ENCODE peak calls at places on chromosomes 11 and 22, in ten cellular contexts. S, P, U, N, X, E, A, J, W and G are unnamed samples.

GRCh38 chr11:118529584-118530175 is 1.3 kb upstream of the TMEM25 start:
- DNase-seq in S (no peak), P (no peak), U (no peak), N (no peak), X (no peak), E (no peak), A (no peak), J (peak; percentile 66), W (no peak), G (no peak)

GRCh38 chr11:82899191-82899820 is 924 bp downstream of the PRCP start:
- DNase-seq in S (no peak), P (no peak), U (no peak), N (no peak), X (no peak), E (no peak), A (no peak), J (no peak), W (no peak), G (no peak)

GRCh38 chr11:59097113-59097708 is 9.8 kb upstream of the FAM111B start:
- DNase-seq in S (peak; percentile 33), P (peak; percentile 19), U (peak; percentile 54), N (no peak), X (no peak), E (peak; percentile 36), A (peak; percentile 72), J (peak; percentile 88), W (peak; percentile 16), G (peak; percentile 72)

GRCh38 chr11:114153224-114153623 is 93.7 kb downstream of the ZBTB16 start:
- DNase-seq in S (no peak), P (no peak), U (no peak), N (peak; percentile 71), X (no peak), E (no peak), A (peak; percentile 52), J (peak; percentile 80), W (no peak), G (peak; percentile 8)

GRCh38 chr22:48918585-48919186 is 909.0 kb downstream of the BRD1 start:
- DNase-seq in S (no peak), P (no peak), U (no peak), N (no peak), X (no peak), E (no peak), A (peak; percentile 17), J (no peak), W (no peak), G (no peak)

GRCh38 chr11:45621541-45621940 is 43.9 kb downstream of the CHST1 start:
- DNase-seq in S (no peak), P (no peak), U (no peak), N (no peak), X (peak; percentile 55), E (no peak), A (no peak), J (no peak), W (no peak), G (no peak)

GRCh38 chr22:22019659-22020424 is 37.3 kb upstream of the TOP3B start:
- DNase-seq in S (no peak), P (no peak), U (no peak), N (no peak), X (no peak), E (no peak), A (no peak), J (no peak), W (no peak), G (no peak)

GRCh38 chr11:11978098-11978637 is 30.3 kb downstream of the DKK3 start:
- DNase-seq in S (no peak), P (no peak), U (no peak), N (no peak), X (no peak), E (no peak), A (no peak), J (no peak), W (no peak), G (no peak)

GRCh38 chr22:20963201-20964052 is 3.6 kb upstream of the AIFM3 start:
- DNase-seq in S (no peak), P (no peak), U (no peak), N (no peak), X (no peak), E (no peak), A (no peak), J (no peak), W (no peak), G (no peak)

GRCh38 chr22:20965104-20965887 is 1.8 kb upstream of the AIFM3 start:
- DNase-seq in S (no peak), P (no peak), U (no peak), N (peak; percentile 52), X (no peak), E (no peak), A (no peak), J (no peak), W (peak; percentile 97), G (peak; percentile 38)

GRCh38 chr22:20962491-20962945 is 4.5 kb upstream of the AIFM3 start:
- DNase-seq in S (no peak), P (no peak), U (no peak), N (no peak), X (no peak), E (no peak), A (no peak), J (no peak), W (no peak), G (no peak)

GRCh38 chr22:20964799-20965103 is 2.3 kb upstream of the AIFM3 start:
- DNase-seq in S (no peak), P (no peak), U (no peak), N (no peak), X (no peak), E (no peak), A (no peak), J (no peak), W (no peak), G (no peak)

DNA sequence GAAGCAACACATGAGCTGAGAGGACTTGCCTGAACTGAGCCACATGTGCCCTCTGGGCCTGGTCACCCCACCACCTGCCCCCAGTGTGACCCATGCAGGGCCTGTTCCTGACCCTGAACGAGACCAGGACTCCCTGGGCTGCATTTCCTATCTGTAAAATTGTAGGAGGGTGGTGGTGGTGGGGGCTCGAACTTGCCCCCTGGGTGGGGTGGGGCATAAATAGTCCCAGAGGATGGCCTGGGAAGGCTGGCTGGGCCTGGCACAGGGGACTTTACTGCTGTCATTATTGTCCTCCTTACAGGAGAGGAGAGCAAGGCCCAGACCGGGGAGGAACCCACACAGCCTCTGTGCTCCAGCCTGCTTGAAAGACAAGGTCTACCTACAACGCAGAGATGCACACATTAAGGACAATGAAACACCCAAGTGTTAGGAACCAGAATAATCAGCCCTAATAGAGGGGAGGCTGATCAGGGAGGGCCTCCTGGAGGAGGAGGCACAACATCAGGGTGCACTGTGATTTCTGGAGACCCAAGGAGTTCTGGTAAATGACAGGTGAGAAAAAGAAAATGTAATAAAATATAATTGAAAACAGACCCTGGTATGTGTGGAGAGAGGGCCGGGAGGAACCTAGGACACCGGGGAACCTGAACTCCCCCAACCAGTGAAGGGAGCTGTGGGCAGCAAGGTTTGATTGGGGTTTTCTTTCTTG is 2.8 kb upstream of the AIFM3 start:
- DNase-seq in S (no peak), P (no peak), U (no peak), N (peak; percentile 29), X (no peak), E (no peak), A (no peak), J (no peak), W (no peak), G (no peak)
- H3K4me3 ChIP-seq in S (peak overlapping the region; percentile 33), P (no peak overlapping the region), U (peak overlapping the region; percentile 48), N (peak overlapping the region; percentile 29), X (peak overlapping the region; percentile 51), E (peak overlapping the region; percentile 27), A (peak overlapping the region; percentile 46), J (no peak overlapping the region), W (no peak overlapping the region), G (no peak overlapping the region)

GRCh38 chr11:65524747-65525658 is at the start of gene SCYL1:
- DNase-seq in S (peak; percentile 74), P (peak; percentile 91), U (peak; percentile 86), N (peak; percentile 87), X (peak; percentile 94), E (peak; percentile 84), A (peak; percentile 93), J (peak; percentile 91), W (peak; percentile 96), G (peak; percentile 81)
- TF ChIP-seq POLR2A in S (peak; percentile 38), P (peak; percentile 68), U (peak; percentile 29), N (peak; percentile 62), X (peak; percentile 58), E (peak; percentile 50), A (peak; percentile 49), J (peak; percentile 61), W (peak; percentile 67), G (peak; percentile 32)

DNA sequence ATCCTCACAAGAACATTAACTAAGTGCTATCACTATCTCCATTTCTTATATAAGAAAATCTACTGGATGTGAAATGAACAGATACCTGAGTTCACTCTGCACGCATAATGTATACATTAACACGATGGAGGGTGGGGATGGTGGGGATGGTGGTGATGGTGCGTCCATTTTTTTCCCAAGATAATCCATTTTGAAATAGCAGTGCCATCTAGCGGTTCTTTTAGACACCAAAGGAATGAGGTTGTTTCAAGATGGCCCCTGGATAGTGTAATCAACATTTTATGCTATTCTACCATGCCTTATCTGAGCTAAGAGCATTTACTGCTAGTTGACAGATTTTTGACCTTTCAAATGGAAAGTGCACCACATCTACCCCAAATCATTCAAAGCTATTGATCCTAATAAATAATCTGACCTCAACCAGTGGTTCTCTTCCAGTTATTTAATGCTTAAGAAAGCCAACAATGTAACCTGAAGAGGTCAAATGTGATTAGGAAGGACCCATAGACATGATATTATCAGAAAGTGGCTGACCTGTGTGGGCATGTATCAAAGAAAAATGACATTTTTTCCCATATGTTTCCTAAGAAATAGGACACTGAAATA is 714.7 kb upstream of the TENM4 start:
- DNase-seq in S (no peak), P (no peak), U (no peak), N (no peak), X (no peak), E (no peak), A (no peak), J (no peak), W (peak; percentile 31), G (no peak)
- TF ChIP-seq CTCF in S (peak; percentile 13), P (no peak), U (no peak), N (peak; percentile 13), X (no peak), E (no peak), A (no peak), J (peak; percentile 52), W (no peak), G (peak; percentile 26)

GRCh38 chr11:63887600-63887999 is 29.4 kb downstream of the RCOR2 start:
- DNase-seq in S (no peak), P (no peak), U (no peak), N (no peak), X (no peak), E (no peak), A (no peak), J (no peak), W (no peak), G (no peak)

GRCh38 chr11:63890368-63890767 is 26.6 kb downstream of the RCOR2 start:
- DNase-seq in S (no peak), P (no peak), U (no peak), N (no peak), X (no peak), E (no peak), A (no peak), J (no peak), W (no peak), G (no peak)

GRCh38 chr11:63888170-63889086 is 28.5 kb downstream of the RCOR2 start:
- DNase-seq in S (no peak), P (peak; percentile 71), U (peak; percentile 68), N (peak; percentile 84), X (no peak), E (peak; percentile 81), A (peak; percentile 81), J (peak; percentile 89), W (peak; percentile 91), G (peak; percentile 82)

GRCh38 chr11:63892233-63892632 is 24.7 kb downstream of the RCOR2 start:
- DNase-seq in S (no peak), P (no peak), U (no peak), N (no peak), X (no peak), E (no peak), A (no peak), J (no peak), W (no peak), G (no peak)

DNA sequence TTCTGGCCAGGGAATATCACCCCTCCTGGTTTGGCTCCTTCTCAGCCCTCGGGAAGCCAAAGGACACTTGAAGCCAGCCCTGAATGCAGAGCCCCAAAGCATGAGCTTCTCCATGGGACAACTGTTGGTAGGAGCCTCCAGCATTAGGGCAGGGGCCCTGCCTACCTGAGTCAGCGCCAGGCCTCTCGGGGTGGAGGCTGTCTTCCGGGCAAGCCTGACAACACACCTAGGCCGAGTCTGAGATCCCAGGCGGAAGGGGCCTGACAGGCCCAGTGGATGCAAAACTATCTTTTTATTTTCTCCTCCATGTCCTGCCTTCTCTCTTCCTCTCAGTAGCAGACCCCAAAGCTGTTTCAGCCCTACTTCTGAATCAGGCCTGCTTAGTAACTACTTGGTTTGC is 27.6 kb downstream of the RCOR2 start:
- DNase-seq in S (no peak), P (no peak), U (no peak), N (no peak), X (no peak), E (no peak), A (no peak), J (peak; percentile 79), W (no peak), G (peak; percentile 43)
- H3K4me3 ChIP-seq in S (peak overlapping the region; percentile 30), P (no peak overlapping the region), U (peak overlapping the region; percentile 55), N (peak overlapping the region; percentile 61), X (no peak overlapping the region), E (no peak overlapping the region), A (no peak overlapping the region), J (peak overlapping the region; percentile 31), W (peak overlapping the region; percentile 62), G (no peak overlapping the region)